ENCODE peak calls at places on chromosome 3, in four cellular contexts. H, Z, C and N are unnamed samples.

GRCh38 chr3:67109651-67110204 is 111.6 kb downstream of the KBTBD8 start:
- DNase-seq in H (peak; percentile 2), Z (no peak), C (no peak), N (no peak)

GRCh38 chr3:32963871-32964270 is 12.4 kb downstream of the CCR4 start:
- DNase-seq in H (no peak), Z (no peak), C (no peak), N (no peak)

GRCh38 chr3:21174461-21174860 is 576.5 kb downstream of the ZNF385D start:
- DNase-seq in H (no peak), Z (no peak), C (no peak), N (no peak)

GRCh38 chr3:49411550-49411967 is 217 bp downstream of the RHOA start:
- DNase-seq in H (peak; percentile 81), Z (peak; percentile 60), C (no peak), N (peak; percentile 93)

GRCh38 chr3:64796597-64796996 is 108.8 kb upstream of the ADAMTS9 start:
- DNase-seq in H (no peak), Z (no peak), C (no peak), N (no peak)

GRCh38 chr3:181358555-181358954 is 353.2 kb upstream of the SOX2 start:
- DNase-seq in H (no peak), Z (no peak), C (peak; percentile 69), N (no peak)

GRCh38 chr3:119643094-119643493 is 17.3 kb downstream of the POPDC2 start:
- DNase-seq in H (no peak), Z (no peak), C (no peak), N (no peak)

GRCh38 chr3:106399773-106400172 is 531.0 kb upstream of the CBLB start:
- DNase-seq in H (no peak), Z (no peak), C (no peak), N (no peak)

GRCh38 chr3:36309092-36309491 is 71.2 kb upstream of the STAC start:
- DNase-seq in H (no peak), Z (no peak), C (no peak), N (no peak)

GRCh38 chr3:59839283-59839682 is 789.5 kb upstream of the CFAP20DC start:
- DNase-seq in H (no peak), Z (no peak), C (peak; percentile 11), N (no peak)

GRCh38 chr3:182618085-182618732 is 175.1 kb upstream of the ATP11B start:
- DNase-seq in H (no peak), Z (no peak), C (no peak), N (peak; percentile 5)

GRCh38 chr3:57160731-57161086 is 4.4 kb downstream of the IL17RD start:
- DNase-seq in H (no peak), Z (no peak), C (no peak), N (no peak)

GRCh38 chr3:148789156-148789555 is 38.5 kb upstream of the CPB1 start:
- DNase-seq in H (no peak), Z (no peak), C (no peak), N (no peak)

GRCh38 chr3:188947983-188948657 is 223.7 kb upstream of the TPRG1 start:
- DNase-seq in H (peak; percentile 85), Z (peak; percentile 89), C (no peak), N (peak; percentile 93)

GRCh38 chr3:110314512-110315114 is 757.0 kb upstream of the NECTIN3 start:
- DNase-seq in H (peak; percentile 37), Z (peak; percentile 69), C (peak; percentile 0), N (peak; percentile 23)

GRCh38 chr3:149641011-149641728 is 16.7 kb downstream of the WWTR1 start:
- DNase-seq in H (no peak), Z (no peak), C (no peak), N (no peak)

GRCh38 chr3:94875149-94875548 is 812.3 kb downstream of the NSUN3 start:
- DNase-seq in H (no peak), Z (no peak), C (no peak), N (no peak)

GRCh38 chr3:111649180-111649579 is 54.0 kb upstream of the ZBED2 start:
- DNase-seq in H (no peak), Z (no peak), C (no peak), N (no peak)

GRCh38 chr3:171168086-171168485 is 141.6 kb upstream of the SLC2A2 start:
- DNase-seq in H (no peak), Z (peak; percentile 41), C (no peak), N (peak; percentile 62)

GRCh38 chr3:37198996-37199395 is 24.6 kb upstream of the LRRFIP2 start:
- DNase-seq in H (no peak), Z (no peak), C (no peak), N (no peak)

GRCh38 chr3:168081171-168081771 is 14.5 kb downstream of the GOLIM4 start:
- DNase-seq in H (no peak), Z (no peak), C (no peak), N (no peak)

GRCh38 chr3:112199622-112200316 is 66.7 kb upstream of the GCSAM start:
- DNase-seq in H (no peak), Z (no peak), C (no peak), N (no peak)

GRCh38 chr3:68032219-68032618 is 377.8 kb upstream of the SUCLG2 start:
- DNase-seq in H (no peak), Z (no peak), C (no peak), N (no peak)

GRCh38 chr3:126857928-126858327 is 125.0 kb upstream of the PLXNA1 start:
- DNase-seq in H (no peak), Z (no peak), C (no peak), N (no peak)

GRCh38 chr3:28940530-28940929 is 340.3 kb upstream of the RBMS3 start:
- DNase-seq in H (no peak), Z (peak; percentile 19), C (peak; percentile 69), N (no peak)

GRCh38 chr3:140942221-140943104 is 827 bp downstream of the SLC25A36 start:
- DNase-seq in H (peak; percentile 67), Z (peak; percentile 69), C (peak; percentile 78), N (peak; percentile 73)

GRCh38 chr3:12076021-12076420 is 71.8 kb downstream of the SYN2 start:
- DNase-seq in H (no peak), Z (no peak), C (no peak), N (no peak)

GRCh38 chr3:31361391-31362273 is 171.1 kb upstream of the STT3B start:
- DNase-seq in H (no peak), Z (no peak), C (no peak), N (no peak)

GRCh38 chr3:192261135-192261534 is 466.2 kb downstream of the FGF12 start:
- DNase-seq in H (no peak), Z (no peak), C (no peak), N (no peak)

GRCh38 chr3:16522820-16523219 is 9.3 kb upstream of the RFTN1 start:
- DNase-seq in H (no peak), Z (no peak), C (no peak), N (no peak)

DNA sequence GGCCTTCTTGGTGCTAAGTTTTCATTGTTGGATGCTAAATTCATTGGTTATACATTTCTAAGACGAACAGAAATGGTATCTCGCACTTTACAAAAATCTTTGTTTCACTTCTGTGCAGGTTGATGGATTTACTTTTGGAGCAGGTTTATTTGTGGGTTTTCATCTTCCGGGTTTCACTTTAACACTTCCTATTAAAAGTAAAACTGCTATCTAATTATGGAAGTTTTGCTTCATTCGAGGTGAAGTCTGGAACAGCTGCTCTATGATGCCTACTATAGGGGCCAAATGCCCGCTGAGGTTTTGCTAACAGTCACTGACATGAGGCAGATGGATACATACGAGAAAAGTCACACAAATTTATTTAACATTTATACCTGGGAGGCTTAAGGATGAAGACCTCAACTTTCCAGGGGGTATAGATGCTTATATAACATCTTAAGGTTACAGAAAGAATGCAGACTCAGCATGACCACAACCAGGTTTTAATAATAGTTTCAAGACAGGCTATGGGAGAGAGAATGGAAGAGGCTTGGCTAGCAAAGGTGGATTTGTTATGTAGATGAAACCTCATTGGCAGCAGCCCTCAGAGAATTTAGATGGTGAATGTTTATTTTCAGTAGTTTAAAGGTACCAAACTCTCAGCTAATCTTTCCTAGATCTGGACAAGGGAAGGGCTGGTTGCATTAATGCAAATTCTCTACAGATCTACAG is 54.2 kb downstream of the OSTN start:
- DNase-seq in H (no peak), Z (no peak), C (no peak), N (peak; percentile 7)
- H3K4me3 ChIP-seq in H (no peak overlapping the region), Z (no peak overlapping the region), C (no peak overlapping the region), N (no peak overlapping the region)

GRCh38 chr3:184580376-184580775 is 18.8 kb downstream of the EPHB3 start:
- DNase-seq in H (no peak), Z (no peak), C (no peak), N (no peak)
- H3K36me3 ChIP-seq in H (peaks cover 54% of the 10 kb centered on the region), Z (no peaks in the 10 kb centered on the region), C (no peaks in the 10 kb centered on the region), N (no peaks in the 10 kb centered on the region)

GRCh38 chr3:124107491-124107890 is 115.6 kb upstream of the ROPN1 start:
- DNase-seq in H (no peak), Z (no peak), C (no peak), N (no peak)
- H3K27me3 ChIP-seq in H (no peaks in the 10 kb centered on the region), Z (no peaks in the 10 kb centered on the region), C (no peaks in the 10 kb centered on the region), N (no peaks in the 10 kb centered on the region)

GRCh38 chr3:177481329-177481728 is 284.0 kb upstream of the TBL1XR1 start:
- DNase-seq in H (no peak), Z (no peak), C (no peak), N (no peak)
- H3K4me3 ChIP-seq in H (no peak overlapping the region), Z (no peak overlapping the region), C (no peak overlapping the region), N (no peak overlapping the region)

GRCh38 chr3:177230641-177231040 is 33.4 kb upstream of the TBL1XR1 start:
- DNase-seq in H (no peak), Z (no peak), C (no peak), N (no peak)

GRCh38 chr3:177228601-177229190 is 31.4 kb upstream of the TBL1XR1 start:
- DNase-seq in H (no peak), Z (no peak), C (no peak), N (no peak)

GRCh38 chr3:177229791-177230190 is 32.5 kb upstream of the TBL1XR1 start:
- DNase-seq in H (no peak), Z (no peak), C (no peak), N (no peak)

GRCh38 chr3:177234121-177234520 is 36.8 kb upstream of the TBL1XR1 start:
- DNase-seq in H (no peak), Z (no peak), C (no peak), N (no peak)

DNA sequence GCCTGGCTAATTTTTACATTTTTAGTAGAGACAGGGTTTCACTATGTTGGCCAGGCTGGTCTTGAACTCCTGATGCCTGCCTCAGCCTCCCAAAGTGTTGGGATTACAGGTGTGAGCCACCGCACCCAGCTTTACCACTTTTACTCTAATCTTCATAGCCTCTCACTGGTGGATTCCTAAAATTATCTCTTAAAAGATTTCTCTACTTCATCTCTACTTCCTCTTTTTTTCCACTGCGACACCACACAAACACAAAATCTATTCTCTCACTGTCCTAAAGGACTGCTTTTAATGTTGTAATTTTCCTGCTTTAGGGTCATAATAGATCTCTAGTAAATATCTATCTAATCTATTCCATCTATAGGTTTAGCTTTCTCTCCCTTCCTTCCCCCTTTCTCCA is 34.0 kb upstream of the TBL1XR1 start:
- DNase-seq in H (no peak), Z (no peak), C (no peak), N (no peak)
- H3K36me3 ChIP-seq in H (no peaks in the 10 kb centered on the region), Z (no peaks in the 10 kb centered on the region), C (no peaks in the 10 kb centered on the region), N (no peaks in the 10 kb centered on the region)

DNA sequence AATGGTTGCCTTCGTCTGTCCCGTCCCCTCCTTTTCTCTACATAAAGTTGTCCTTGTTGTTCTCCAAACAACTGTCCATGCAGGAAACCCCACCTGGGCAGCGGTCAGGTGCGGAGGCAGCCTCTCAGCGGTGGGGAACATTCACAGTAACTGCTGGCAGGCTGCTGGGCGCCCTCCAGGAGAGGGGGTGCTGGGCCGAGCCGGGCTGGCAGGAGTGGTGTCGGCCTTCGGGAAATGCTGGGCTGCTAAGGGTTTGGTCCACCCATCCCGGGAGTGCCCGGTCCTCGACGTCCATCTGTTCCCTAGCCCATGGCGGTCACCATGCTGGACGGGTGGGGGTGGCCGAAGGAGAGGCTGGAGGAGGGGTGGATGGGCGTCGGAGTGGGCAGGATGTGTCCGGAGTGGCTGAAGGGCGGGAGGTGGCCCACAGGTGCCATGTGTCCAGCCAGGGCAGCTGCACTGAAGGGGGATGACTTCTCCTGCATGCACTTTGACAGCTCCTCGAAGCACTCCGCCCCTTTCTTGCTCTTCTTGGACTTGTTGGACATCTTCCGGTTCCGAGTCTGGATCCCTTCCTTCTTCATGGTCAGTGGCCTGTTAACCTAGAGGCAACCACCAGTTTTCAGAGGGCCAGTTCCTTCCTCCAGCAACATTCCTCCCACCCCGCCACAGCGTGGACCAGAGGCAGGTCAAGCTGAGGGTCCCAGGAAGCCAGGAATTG is 12.1 kb downstream of the GATA2 start:
- DNase-seq in H (no peak), Z (no peak), C (no peak), N (peak; percentile 70)
- H3K27me3 ChIP-seq in H (no peaks in the 10 kb centered on the region), Z (peaks cover 50% of the 10 kb centered on the region), C (peaks cover 2% of the 10 kb centered on the region), N (peaks cover 91% of the 10 kb centered on the region)